ENCODE peak calls at places on chromosome 14, in four cellular contexts. N, I, X and Z are unnamed samples.

GRCh38 chr14:31340297-31341063 is 79.9 kb downstream of the HEATR5A start:
- DNase-seq in N (peak; percentile 42), I (no peak), X (no peak), Z (no peak)

GRCh38 chr14:59358105-59358504 is 107.1 kb downstream of the GPR135 start:
- DNase-seq in N (peak; percentile 78), I (peak; percentile 86), X (peak; percentile 91), Z (no peak)

GRCh38 chr14:29868000-29868399 is 59.6 kb downstream of the PRKD1 start:
- DNase-seq in N (no peak), I (peak; percentile 19), X (no peak), Z (peak; percentile 14)

GRCh38 chr14:22099942-22100763 is 426.5 kb upstream of the OR4E1 start:
- DNase-seq in N (peak; percentile 59), I (peak; percentile 53), X (peak; percentile 32), Z (peak; percentile 51)

GRCh38 chr14:69048456-69048855 is 69.4 kb upstream of the ACTN1 start:
- DNase-seq in N (no peak), I (no peak), X (no peak), Z (no peak)

GRCh38 chr14:105480807-105481801 is 5.6 kb upstream of the CRIP1 start:
- DNase-seq in N (no peak), I (peak; percentile 91), X (peak; percentile 70), Z (peak; percentile 91)

GRCh38 chr14:100610511-100611217 is 23.4 kb upstream of the BEGAIN start:
- DNase-seq in N (no peak), I (no peak), X (peak; percentile 17), Z (peak; percentile 13)

GRCh38 chr14:89899917-89900680 is 54.4 kb downstream of the EFCAB11 start:
- DNase-seq in N (no peak), I (peak; percentile 54), X (no peak), Z (peak; percentile 32)

GRCh38 chr14:61322799-61323290 is 1.5 kb downstream of the PRKCH start:
- DNase-seq in N (no peak), I (peak; percentile 54), X (no peak), Z (no peak)

GRCh38 chr14:31898835-31899528 is 178.1 kb upstream of the ARHGAP5 start:
- DNase-seq in N (no peak), I (no peak), X (no peak), Z (no peak)

GRCh38 chr14:106850913-106851825 is 1324.8 kb downstream of the TMEM121 start:
- DNase-seq in N (no peak), I (no peak), X (no peak), Z (no peak)

GRCh38 chr14:61119006-61119405 is 138.0 kb downstream of the SLC38A6 start:
- DNase-seq in N (no peak), I (no peak), X (no peak), Z (no peak)

GRCh38 chr14:101082036-101082435 is 178.5 kb upstream of the RTL1 start:
- DNase-seq in N (no peak), I (no peak), X (no peak), Z (no peak)

GRCh38 chr14:61099221-61099835 is 118.3 kb downstream of the SLC38A6 start:
- DNase-seq in N (no peak), I (peak; percentile 42), X (no peak), Z (no peak)

GRCh38 chr14:97602438-97603117 is 805.4 kb downstream of the VRK1 start:
- DNase-seq in N (no peak), I (no peak), X (no peak), Z (no peak)

GRCh38 chr14:39368261-39368959 is 63.8 kb downstream of the FBXO33 start:
- DNase-seq in N (no peak), I (peak; percentile 86), X (peak; percentile 64), Z (peak; percentile 81)

GRCh38 chr14:56189306-56189705 is 71.1 kb downstream of the PELI2 start:
- DNase-seq in N (peak; percentile 84), I (peak; percentile 78), X (peak; percentile 94), Z (peak; percentile 68)

GRCh38 chr14:26200675-26201074 is 397.2 kb downstream of the NOVA1 start:
- DNase-seq in N (no peak), I (peak; percentile 33), X (no peak), Z (peak; percentile 15)

GRCh38 chr14:69842671-69843407 is 36.4 kb upstream of the SMOC1 start:
- DNase-seq in N (no peak), I (no peak), X (no peak), Z (no peak)

GRCh38 chr14:22837750-22838538 is 1.6 kb downstream of the MMP14 start:
- DNase-seq in N (no peak), I (peak; percentile 61), X (no peak), Z (peak; percentile 48)

GRCh38 chr14:39182770-39183684 is 8.0 kb downstream of the PNN start:
- DNase-seq in N (no peak), I (no peak), X (no peak), Z (no peak)

GRCh38 chr14:22781606-22782000 is 15.1 kb downstream of the OXA1L start:
- DNase-seq in N (no peak), I (no peak), X (no peak), Z (peak; percentile 59)

GRCh38 chr14:91649930-91650329 is 82.0 kb downstream of the CATSPERB start:
- DNase-seq in N (no peak), I (peak; percentile 70), X (peak; percentile 5), Z (peak; percentile 16)

GRCh38 chr14:78851189-78851588 is 681.0 kb downstream of the NRXN3 start:
- DNase-seq in N (no peak), I (no peak), X (no peak), Z (no peak)

GRCh38 chr14:93834739-93835383 is 46.6 kb upstream of the PRIMA1 start:
- DNase-seq in N (no peak), I (no peak), X (no peak), Z (no peak)

GRCh38 chr14:92240658-92241057 is 82.3 kb upstream of the SLC24A4 start:
- DNase-seq in N (no peak), I (no peak), X (no peak), Z (no peak)

GRCh38 chr14:57512221-57512620 is 18.6 kb upstream of the CCDC198 start:
- DNase-seq in N (no peak), I (no peak), X (no peak), Z (no peak)

GRCh38 chr14:94267352-94267751 is 25.7 kb downstream of the SERPINA10 start:
- DNase-seq in N (no peak), I (no peak), X (no peak), Z (no peak)

GRCh38 chr14:104974146-104974541 is 4.0 kb downstream of the AHNAK2 start:
- DNase-seq in N (no peak), I (no peak), X (no peak), Z (no peak)

GRCh38 chr14:92472860-92473259 is 40.7 kb upstream of the RIN3 start:
- DNase-seq in N (no peak), I (no peak), X (no peak), Z (no peak)

GRCh38 chr14:24113801-24114535 is 609 bp upstream of the DCAF11 start:
- DNase-seq in N (peak; percentile 82), I (peak; percentile 84), X (peak; percentile 74), Z (peak; percentile 90)

GRCh38 chr14:86852530-86852929 is 1140.5 kb downstream of the GALC start:
- DNase-seq in N (no peak), I (peak; percentile 27), X (peak; percentile 33), Z (no peak)

GRCh38 chr14:69685217-69685616 is 73.8 kb downstream of the SUSD6 start:
- DNase-seq in N (peak; percentile 86), I (no peak), X (no peak), Z (no peak)

GRCh38 chr14:69316449-69317391 is 56.8 kb downstream of the GALNT16 start:
- DNase-seq in N (peak; percentile 47), I (peak; percentile 96), X (peak; percentile 96), Z (peak; percentile 97)

GRCh38 chr14:23457587-23458445 is 11.7 kb upstream of the NGDN start:
- DNase-seq in N (no peak), I (no peak), X (no peak), Z (no peak)

GRCh38 chr14:69376439-69376838 is 21.7 kb downstream of the ERH start:
- DNase-seq in N (peak; percentile 99), I (peak; percentile 93), X (no peak), Z (peak; percentile 14)

GRCh38 chr14:104931771-104932675 is 7.3 kb downstream of the PLD4 start:
- DNase-seq in N (no peak), I (no peak), X (no peak), Z (no peak)

GRCh38 chr14:32109676-32110075 is 32.6 kb downstream of the ARHGAP5 start:
- DNase-seq in N (no peak), I (peak; percentile 73), X (peak; percentile 31), Z (peak; percentile 77)

GRCh38 chr14:106686533-106686932 is 1160.2 kb downstream of the TMEM121 start:
- DNase-seq in N (no peak), I (no peak), X (no peak), Z (no peak)

DNA sequence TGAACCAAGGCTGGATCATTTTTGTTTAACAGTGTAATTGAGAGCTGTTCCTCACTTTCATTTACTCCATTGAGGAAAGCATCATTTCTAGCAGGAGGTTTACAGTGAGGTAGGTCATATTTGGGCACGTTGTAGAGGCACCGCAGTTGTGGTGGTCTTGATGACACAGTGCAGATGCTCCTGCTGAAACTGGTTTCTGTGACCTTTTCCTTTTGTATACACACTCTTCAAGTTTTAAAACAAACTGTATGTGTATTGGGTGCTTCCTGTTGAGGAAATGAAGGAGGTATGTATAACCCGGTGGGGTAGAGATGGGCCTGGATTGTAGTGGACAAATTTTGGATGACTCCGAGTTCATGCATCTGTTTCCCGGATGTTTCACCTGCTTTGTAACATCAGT is 456.3 kb upstream of the RGS6 start:
- DNase-seq in N (no peak), I (no peak), X (no peak), Z (no peak)
- H3K4me3 ChIP-seq in N (no peak overlapping the region), I (no peak overlapping the region), X (no peak overlapping the region), Z (no peak overlapping the region)

GRCh38 chr14:81312289-81312876 is 87.7 kb downstream of the STON2 start:
- DNase-seq in N (no peak), I (no peak), X (no peak), Z (no peak)
- H3K4me3 ChIP-seq in N (no peak overlapping the region), I (no peak overlapping the region), X (no peak overlapping the region), Z (no peak overlapping the region)

GRCh38 chr14:98897605-98898309 is 374.2 kb downstream of the BCL11B start:
- DNase-seq in N (no peak), I (no peak), X (no peak), Z (no peak)
- H3K4me3 ChIP-seq in N (no peak overlapping the region), I (no peak overlapping the region), X (no peak overlapping the region), Z (no peak overlapping the region)

GRCh38 chr14:102591944-102592772 is at the start of gene RCOR1:
- DNase-seq in N (peak; percentile 65), I (peak; percentile 98), X (peak; percentile 88), Z (peak; percentile 98)

GRCh38 chr14:102593841-102594170 is 1.4 kb downstream of the RCOR1 start:
- DNase-seq in N (no peak), I (peak; percentile 38), X (no peak), Z (peak; percentile 10)

GRCh38 chr14:102591372-102591943 is 991 bp upstream of the RCOR1 start:
- DNase-seq in N (no peak), I (no peak), X (no peak), Z (peak; percentile 40)

GRCh38 chr14:102592969-102593840 is 756 bp downstream of the RCOR1 start:
- DNase-seq in N (no peak), I (peak; percentile 39), X (no peak), Z (peak; percentile 33)

DNA sequence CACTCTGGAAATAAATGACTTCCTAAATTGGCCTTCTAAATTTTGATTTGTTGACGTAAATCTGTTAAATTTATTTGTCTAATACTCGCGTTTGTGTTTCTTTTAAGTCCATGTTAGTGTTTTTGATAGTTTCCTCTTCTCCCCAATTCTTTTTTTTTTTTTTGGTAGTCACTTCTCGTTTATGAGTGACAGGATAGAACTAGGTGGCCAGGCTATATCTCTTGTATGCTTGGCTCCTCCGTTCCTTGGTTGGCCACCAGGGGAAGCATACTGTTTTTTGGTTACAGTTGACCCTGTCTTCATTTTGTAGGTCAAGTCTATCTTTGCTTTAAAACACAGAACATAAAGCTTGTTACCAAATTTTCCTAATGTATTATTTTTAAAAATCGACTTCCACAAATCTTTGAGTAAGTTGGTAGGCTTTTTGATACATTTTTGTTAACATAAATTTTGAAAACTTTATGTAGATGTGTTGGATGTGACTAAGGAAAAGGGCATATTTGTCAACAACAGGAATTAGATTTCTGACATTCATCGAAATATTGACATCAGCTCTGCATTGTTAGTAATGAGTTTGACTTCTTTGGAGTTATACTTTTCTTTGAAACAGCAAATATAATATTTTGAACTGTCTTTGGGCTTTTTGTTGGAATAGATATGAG is 2.2 kb downstream of the RCOR1 start:
- DNase-seq in N (no peak), I (peak; percentile 73), X (no peak), Z (peak; percentile 60)
- H3K4me3 ChIP-seq in N (peak overlapping the region; percentile 96), I (peak overlapping the region; percentile 82), X (peak overlapping the region; percentile 92), Z (peak overlapping the region; percentile 68)